ENCODE peak calls at places on chromosomes 1 and 21, in five cellular contexts. D is upper lobe of left lung, K is cardiac muscle cell, L is neural progenitor cell, V is tibial nerve. P is an unnamed sample. For H3K4me1, the result is how much of the 10 kb centered on the place peaks cover.

GRCh38 chr1:174232761-174233160 is 73.4 kb downstream of the RABGAP1L start:
- DNase-seq in D (no peak), K (no peak), L (no peak), V (no peak), P (no peak)

GRCh38 chr1:35120458-35121133 is 41.4 kb downstream of the ZMYM1 start:
- DNase-seq in D (peak), K (no peak), L (no peak), V (no peak), P (no peak)

GRCh38 chr1:33667386-33668282 is 195.2 kb downstream of the ZSCAN20 start:
- DNase-seq in D (peak), K (no peak), L (no peak), V (no peak), P (no peak)

GRCh38 chr1:210373878-210374599 is 45.3 kb downstream of the HHAT start:
- DNase-seq in D (no peak), K (peak), L (peak), V (no peak), P (no peak)

GRCh38 chr1:161258439-161259386 is at the start of gene PCP4L1:
- DNase-seq in D (peak), K (peak), L (peak), V (no peak), P (peak)

GRCh38 chr1:235734335-235734734 is 84.8 kb upstream of the GNG4 start:
- DNase-seq in D (no peak), K (no peak), L (no peak), V (no peak), P (no peak)

GRCh38 chr1:15148975-15149374 is 4.6 kb upstream of the TMEM51 start:
- DNase-seq in D (no peak), K (no peak), L (no peak), V (no peak), P (no peak)

GRCh38 chr1:85240174-85240601 is 19.3 kb downstream of the C1orf52 start:
- DNase-seq in D (no peak), K (peak), L (peak), V (no peak), P (no peak)

GRCh38 chr1:72184099-72184695 is 98.1 kb downstream of the NEGR1 start:
- DNase-seq in D (no peak), K (no peak), L (no peak), V (no peak), P (no peak)

GRCh38 chr1:42137766-42138165 is 15.4 kb upstream of the GUCA2B start:
- DNase-seq in D (peak), K (no peak), L (no peak), V (no peak), P (no peak)

GRCh38 chr1:1307908-1308755 is at the start of the genes ACAP3 and PUSL1:
- DNase-seq in D (peak), K (peak), L (peak), V (peak), P (peak)

GRCh38 chr1:74767490-74767889 is 34.5 kb downstream of the TYW3 start:
- DNase-seq in D (no peak), K (no peak), L (peak), V (no peak), P (no peak)

GRCh38 chr1:224733021-224733911 is 117.1 kb downstream of the CNIH3 start:
- DNase-seq in D (peak), K (peak), L (peak), V (no peak), P (no peak)

GRCh38 chr1:214864896-214865688 is 217.4 kb upstream of the KCNK2 start:
- DNase-seq in D (no peak), K (no peak), L (no peak), V (no peak), P (no peak)

GRCh38 chr21:22961248-22961647 is 1963.0 kb downstream of the NCAM2 start:
- DNase-seq in D (no peak), K (no peak), L (no peak), V (no peak), P (no peak)

GRCh38 chr1:32321712-32322291 is 14.2 kb downstream of the MARCKSL1 start:
- DNase-seq in D (no peak), K (no peak), L (no peak), V (no peak), P (peak)

GRCh38 chr1:208030320-208031091 is 119.6 kb upstream of the CD34 start:
- DNase-seq in D (no peak), K (no peak), L (no peak), V (no peak), P (no peak)

GRCh38 chr21:44800103-44800502 is 1.5 kb downstream of the UBE2G2 start:
- DNase-seq in D (no peak), K (peak), L (peak), V (no peak), P (no peak)

DNA sequence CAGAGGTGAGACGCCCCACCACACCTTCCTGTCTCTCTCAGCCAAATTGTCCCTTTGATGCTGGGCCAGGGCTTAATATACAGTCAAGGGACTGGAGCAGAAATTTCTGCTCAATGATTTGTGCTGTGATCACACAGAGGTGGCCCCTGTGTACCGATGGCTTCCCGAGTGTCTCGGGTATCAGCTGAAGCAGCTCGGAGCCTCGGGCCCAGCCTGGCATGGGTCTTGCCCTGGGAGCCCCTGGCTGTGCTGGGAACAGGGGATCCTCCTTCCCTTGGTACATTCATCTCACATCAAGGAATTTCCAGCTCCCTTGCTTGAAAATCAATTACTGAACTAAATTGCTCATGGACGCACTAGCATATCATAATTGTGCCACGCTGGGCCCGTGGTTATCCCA is 148.8 kb upstream of the C1orf174 start:
- DNase-seq in D (no peak), K (no peak), L (no peak), V (no peak), P (no peak)
- H3K4me1 ChIP-seq in D (under half), K (under half), L (under half), V (under half), P (under half)

DNA sequence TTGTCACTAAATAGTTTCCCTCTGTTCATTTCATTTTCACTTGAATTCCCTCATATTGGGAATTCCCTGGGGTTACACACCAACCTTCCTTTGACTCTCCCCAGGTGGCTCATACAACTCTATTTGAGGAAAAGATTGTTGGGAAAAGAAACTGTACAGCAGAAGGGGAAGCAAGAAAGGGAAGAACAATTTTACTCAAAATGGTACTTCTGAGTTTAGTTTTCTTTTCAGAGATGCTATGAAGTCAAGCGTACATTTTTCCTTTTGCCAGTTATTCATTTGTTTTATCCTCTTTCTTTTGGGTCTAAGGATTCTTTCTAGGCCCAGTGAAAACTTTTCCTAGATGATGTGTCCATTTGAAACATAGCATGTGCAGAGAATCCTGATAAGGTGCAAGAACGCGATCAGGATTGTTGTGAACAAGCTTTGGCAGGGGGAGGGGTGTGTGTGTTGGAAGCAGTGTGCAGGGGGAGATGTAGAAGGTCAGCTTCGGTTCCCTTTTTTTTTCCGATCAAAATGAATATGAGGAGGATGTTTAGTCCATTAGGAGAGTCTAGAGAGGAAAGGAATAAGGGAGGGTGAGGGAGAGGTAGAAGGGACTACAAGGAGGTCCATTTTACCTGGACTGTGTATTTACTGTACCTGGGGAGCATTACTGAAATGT is 26.8 kb upstream of the CD1D start:
- DNase-seq in D (no peak), K (no peak), L (no peak), V (no peak), P (no peak)
- H3K4me1 ChIP-seq in D (under half), K (under half), L (under half), V (under half), P (under half)

DNA sequence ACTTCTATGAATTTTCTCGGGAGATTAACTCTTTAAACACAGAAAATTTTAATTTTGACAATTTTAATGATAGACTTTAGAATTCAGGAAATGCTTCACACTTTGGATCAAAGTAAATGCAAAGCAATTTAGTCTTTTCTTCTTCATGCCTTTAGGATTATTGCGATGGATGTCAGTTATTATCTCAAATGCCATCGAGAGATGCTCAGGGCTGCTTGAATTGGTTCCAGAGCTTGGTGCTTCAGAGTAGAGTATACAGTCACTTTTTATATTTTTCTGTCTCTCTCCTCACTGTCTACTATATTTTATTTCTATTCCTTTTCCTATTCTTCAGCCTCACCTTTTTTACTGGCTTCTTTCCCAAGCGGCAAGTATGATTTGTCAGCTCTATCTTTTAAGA is 59.2 kb downstream of the C1orf21 start:
- DNase-seq in D (no peak), K (no peak), L (no peak), V (no peak), P (no peak)
- H3K4me1 ChIP-seq in D (under half), K (under half), L (under half), V (under half), P (under half)

GRCh38 chr1:111906111-111906510 is 83.4 kb downstream of the KCND3 start:
- DNase-seq in D (no peak), K (no peak), L (no peak), V (no peak), P (no peak)
- H3K4me1 ChIP-seq in D (under half), K (under half), L (under half), V (under half), P (under half)

GRCh38 chr21:32768530-32768929 is 3.0 kb downstream of the PAXBP1 start:
- DNase-seq in D (no peak), K (no peak), L (no peak), V (no peak), P (no peak)
- H3K4me1 ChIP-seq in D (under half), K (under half), L (under half), V (under half), P (under half)

GRCh38 chr1:158007180-158007579 is 13.7 kb downstream of the KIRREL1 start:
- DNase-seq in D (no peak), K (no peak), L (no peak), V (no peak), P (no peak)

GRCh38 chr1:158003409-158003805 is 10.0 kb downstream of the KIRREL1 start:
- DNase-seq in D (peak), K (no peak), L (no peak), V (no peak), P (no peak)

GRCh38 chr1:158005249-158005648 is 11.8 kb downstream of the KIRREL1 start:
- DNase-seq in D (no peak), K (no peak), L (no peak), V (no peak), P (no peak)

GRCh38 chr1:158002630-158003408 is 9.4 kb downstream of the KIRREL1 start:
- DNase-seq in D (no peak), K (peak), L (peak), V (no peak), P (no peak)

DNA sequence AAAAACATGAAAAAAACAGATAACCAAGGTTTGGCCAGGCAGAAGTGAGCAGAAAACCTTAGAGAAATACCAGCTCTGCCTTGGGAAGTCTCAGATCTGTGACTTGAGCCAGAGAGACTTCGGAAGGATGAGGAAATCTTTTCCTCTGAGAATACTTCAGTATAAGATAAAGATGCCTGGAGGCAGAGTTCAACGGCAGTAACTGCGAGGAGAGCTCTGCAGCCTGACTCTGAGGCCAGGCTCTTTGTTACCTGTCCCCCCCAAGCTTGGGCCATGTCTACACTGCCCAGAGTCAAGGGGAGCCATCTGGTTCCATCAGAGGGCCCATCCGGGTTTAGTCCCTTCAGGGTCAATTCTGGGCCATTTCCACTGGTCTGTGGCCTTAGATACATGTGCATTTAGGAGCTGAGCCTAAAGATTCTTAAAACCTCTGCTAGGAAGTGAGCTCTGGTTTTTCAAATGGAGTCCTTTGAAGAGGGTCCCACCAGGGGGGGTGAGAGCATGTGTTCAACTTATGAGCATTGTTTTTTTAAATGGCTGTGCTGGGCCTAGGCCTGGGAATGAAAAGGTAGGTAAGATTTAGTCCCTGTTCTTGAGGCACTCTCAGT is 8.7 kb downstream of the KIRREL1 start:
- DNase-seq in D (no peak), K (peak), L (peak), V (no peak), P (no peak)
- H3K4me1 ChIP-seq in D (under half), K (under half), L (half or more), V (under half), P (under half)

DNA sequence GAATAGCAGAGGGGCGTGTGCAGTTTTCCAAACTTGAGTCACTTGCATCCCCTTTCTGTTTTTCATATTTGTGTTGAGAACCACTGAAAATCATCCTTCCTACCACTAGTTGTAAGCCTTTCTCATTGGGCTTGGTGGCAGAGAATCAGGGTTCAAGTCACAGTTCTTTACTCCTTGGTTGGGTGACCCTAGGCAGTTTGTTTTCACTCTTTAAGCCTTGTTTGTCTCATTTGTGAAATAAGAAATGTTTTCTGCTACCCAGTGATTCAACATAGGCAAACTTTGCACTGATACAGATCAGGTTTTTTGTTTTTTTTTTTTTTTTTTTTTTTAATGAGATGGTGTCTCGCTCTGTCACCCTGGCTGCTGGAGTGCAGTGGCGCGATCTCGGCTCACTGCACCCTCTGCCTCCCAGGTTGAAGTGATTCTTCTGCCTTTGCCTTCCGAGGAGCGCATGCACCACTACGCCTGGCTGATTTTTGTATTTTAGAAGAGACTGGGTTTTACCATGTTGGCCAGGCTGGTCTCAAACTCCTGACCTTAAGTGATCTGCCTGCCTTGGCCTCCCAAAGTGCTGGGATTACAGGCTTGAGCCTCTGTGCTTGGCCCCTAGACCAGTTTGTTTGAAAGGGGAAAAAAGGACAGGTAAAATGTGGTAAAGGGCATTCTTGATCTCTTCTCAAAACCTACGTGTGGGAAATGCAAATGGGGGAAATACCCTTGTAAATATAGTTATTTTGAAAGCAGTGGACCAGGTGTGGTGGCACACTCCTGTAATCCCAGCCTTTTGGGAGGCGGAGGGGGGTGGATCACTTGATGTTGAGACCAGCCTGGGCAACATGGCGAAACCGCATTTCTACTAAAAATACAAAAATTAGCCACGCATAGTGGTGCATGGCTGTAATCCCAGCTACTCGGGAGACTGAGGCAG is 3.2 kb downstream of the CLIC4 start:
- DNase-seq in D (no peak), K (no peak), L (no peak), V (no peak), P (no peak)
- H3K4me1 ChIP-seq in D (under half), K (under half), L (under half), V (under half), P (under half)

GRCh38 chr1:27889506-27889905 is 17.2 kb downstream of the THEMIS2 start:
- DNase-seq in D (no peak), K (no peak), L (no peak), V (no peak), P (no peak)
- H3K4me1 ChIP-seq in D (under half), K (under half), L (under half), V (under half), P (under half)

DNA sequence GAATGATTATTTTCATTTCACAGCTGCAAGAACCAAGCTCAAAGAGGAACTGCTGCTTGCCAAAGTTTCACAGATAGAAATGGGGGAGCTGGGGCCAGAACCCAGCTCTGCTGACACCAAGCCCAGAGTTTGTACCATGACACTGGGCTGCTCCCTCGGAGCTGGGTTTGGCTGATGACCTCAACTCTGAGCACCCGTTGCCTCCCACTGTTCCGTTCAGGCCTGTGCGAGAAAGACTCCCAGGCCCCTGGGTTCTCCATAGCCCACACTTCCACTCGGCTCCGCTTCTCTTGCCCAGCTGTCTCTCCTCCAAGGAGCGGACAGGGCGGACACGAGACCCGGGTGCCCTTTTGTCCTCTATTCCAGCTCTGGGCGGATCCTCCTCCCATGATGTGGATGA is 55.2 kb downstream of the NGF start:
- DNase-seq in D (no peak), K (no peak), L (no peak), V (peak), P (peak)
- H3K4me1 ChIP-seq in D (under half), K (under half), L (under half), V (under half), P (under half)

P was measured in pancreas.